ENCODE peak calls at places on chromosomes 2 and 18, in eight cellular contexts. V, Y, N, J, M, T, C and E are unnamed samples. For H3K4me1, the result is how much of the 10 kb centered on the place peaks cover.

GRCh38 chr2:38866773-38867443 is 8.8 kb downstream of the DHX57 start:
- DNase-seq in V (no peak), Y (no peak), N (no peak), J (no peak), M (no peak), T (peak), C (no peak), E (no peak)

GRCh38 chr2:24625728-24626484 is 134.9 kb downstream of the NCOA1 start:
- DNase-seq in V (no peak), Y (no peak), N (peak), J (no peak), M (no peak), T (no peak), C (no peak), E (no peak)

GRCh38 chr2:225584821-225585220 is 185.3 kb downstream of the NYAP2 start:
- DNase-seq in V (no peak), Y (no peak), N (no peak), J (no peak), M (no peak), T (no peak), C (no peak), E (no peak)

GRCh38 chr2:225993430-225993829 is 593.9 kb downstream of the NYAP2 start:
- DNase-seq in V (peak), Y (no peak), N (no peak), J (no peak), M (no peak), T (peak), C (no peak), E (no peak)

GRCh38 chr2:150466770-150467640 is 20.5 kb downstream of the RND3 start:
- DNase-seq in V (peak), Y (no peak), N (no peak), J (no peak), M (no peak), T (peak), C (no peak), E (no peak)

GRCh38 chr2:39008663-39009062 is 112.2 kb downstream of the SOS1 start:
- DNase-seq in V (peak), Y (no peak), N (no peak), J (no peak), M (no peak), T (no peak), C (no peak), E (no peak)

GRCh38 chr18:50284226-50284885 is 3.0 kb upstream of the MBD1 start:
- DNase-seq in V (peak), Y (no peak), N (no peak), J (no peak), M (no peak), T (peak), C (no peak), E (peak)

GRCh38 chr18:58168986-58169385 is 125.0 kb downstream of the NEDD4L start:
- DNase-seq in V (no peak), Y (no peak), N (no peak), J (no peak), M (no peak), T (no peak), C (no peak), E (no peak)

DNA sequence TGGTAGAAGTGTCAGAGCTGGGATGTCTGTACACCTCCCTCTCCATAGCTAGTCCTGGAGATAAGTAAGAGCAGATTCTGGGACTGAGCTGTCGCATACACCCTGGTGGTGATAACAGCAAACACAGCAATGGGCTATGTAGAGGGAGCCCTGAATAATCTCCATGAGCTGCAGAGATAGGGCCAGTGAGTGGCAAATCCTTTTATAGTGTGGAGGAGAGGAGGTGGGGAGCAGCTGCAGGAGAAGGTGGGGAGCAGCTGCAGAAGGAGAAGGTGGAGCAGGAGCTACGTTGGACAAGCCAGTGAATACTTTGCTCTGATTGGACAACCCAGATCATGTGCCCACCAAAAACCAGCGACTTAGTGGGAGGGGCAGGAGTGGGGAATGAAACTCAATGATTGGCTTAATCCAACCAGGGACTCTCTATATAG is 85.5 kb downstream of the TMEM247 start:
- DNase-seq in V (no peak), Y (no peak), N (peak), J (no peak), M (peak), T (no peak), C (no peak), E (no peak)
- H3K4me1 ChIP-seq in V (under half), Y (under half), N (half or more), J (under half), M (half or more), T (under half), C (under half), E (half or more)

GRCh38 chr2:142104134-142104758 is 26.6 kb downstream of the LRP1B start:
- DNase-seq in V (no peak), Y (no peak), N (no peak), J (no peak), M (no peak), T (no peak), C (no peak), E (no peak)
- H3K27ac ChIP-seq in V (no peak), Y (no peak), N (no peak), J (no peak), M (no peak), T (no peak), C (no peak), E (no peak)

GRCh38 chr2:42028571-42029148 is 19.2 kb upstream of the PKDCC start:
- DNase-seq in V (peak), Y (no peak), N (no peak), J (no peak), M (no peak), T (no peak), C (no peak), E (no peak)
- H3K4me1 ChIP-seq in V (under half), Y (under half), N (under half), J (under half), M (half or more), T (under half), C (under half), E (under half)

DNA sequence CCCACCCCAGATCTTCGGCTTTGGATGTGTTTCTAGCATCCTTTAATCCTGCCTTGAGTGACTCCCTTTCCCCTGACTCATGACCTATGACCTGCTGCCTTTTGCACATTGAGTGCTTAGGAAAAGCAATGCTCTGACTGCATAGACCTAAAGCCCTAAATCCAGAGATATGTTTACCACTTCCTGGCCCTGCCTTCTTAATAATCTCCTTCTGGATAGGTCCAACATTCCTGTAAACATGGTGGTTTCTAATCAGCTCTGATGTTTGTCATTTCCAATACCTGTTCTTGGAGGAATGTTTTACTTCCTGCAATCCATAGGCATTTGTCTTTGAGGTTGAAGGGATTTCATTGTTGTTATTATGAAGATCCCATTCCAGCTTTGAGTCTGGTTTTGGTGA is 2.3 kb downstream of the SLC3A1 start:
- DNase-seq in V (no peak), Y (no peak), N (no peak), J (no peak), M (no peak), T (no peak), C (no peak), E (no peak)
- H3K27ac ChIP-seq in V (no peak), Y (peak), N (no peak), J (no peak), M (no peak), T (no peak), C (no peak), E (no peak)

GRCh38 chr2:239224249-239224605 is 176.6 kb downstream of the HDAC4 start:
- DNase-seq in V (no peak), Y (peak), N (no peak), J (no peak), M (no peak), T (no peak), C (no peak), E (no peak)
- H3K4me1 ChIP-seq in V (under half), Y (under half), N (under half), J (under half), M (half or more), T (under half), C (half or more), E (half or more)

GRCh38 chr2:162623888-162624287 is 214.7 kb downstream of the KCNH7 start:
- DNase-seq in V (no peak), Y (no peak), N (no peak), J (no peak), M (no peak), T (peak), C (no peak), E (no peak)
- H3K27ac ChIP-seq in V (no peak), Y (no peak), N (no peak), J (no peak), M (no peak), T (no peak), C (no peak), E (no peak)